ENCODE peak calls at places on chromosomes 12 and 14, in five cellular contexts. B is HepG2, Q is K562, C is GM12878, W is H1. U is an unnamed sample. For H3K4me1, the result is how much of the 10 kb centered on the place peaks cover.

GRCh38 chr12:6430124-6430989 is 14.4 kb upstream of the CD27 start:
- DNase-seq in B (peak), Q (peak), C (no peak), W (no peak), U (no peak)

GRCh38 chr12:93632383-93632782 is 44.8 kb upstream of the CRADD start:
- DNase-seq in B (no peak), Q (no peak), C (no peak), W (peak), U (no peak)

GRCh38 chr14:100592972-100593371 is 5.8 kb upstream of the BEGAIN start:
- DNase-seq in B (no peak), Q (no peak), C (no peak), W (no peak), U (no peak)

GRCh38 chr14:96362965-96363750 is at the start of the genes ATG2B and GSKIP:
- DNase-seq in B (peak), Q (peak), C (peak), W (peak), U (peak)

GRCh38 chr12:46205293-46205692 is 63.5 kb downstream of the SLC38A1 start:
- DNase-seq in B (no peak), Q (no peak), C (no peak), W (no peak), U (no peak)

GRCh38 chr12:102824218-102824835 is 92.7 kb downstream of the PAH start:
- DNase-seq in B (peak), Q (peak), C (no peak), W (peak), U (peak)

GRCh38 chr12:124917135-124917840 is 2.8 kb upstream of the UBC start:
- DNase-seq in B (peak), Q (peak), C (peak), W (peak), U (peak)

GRCh38 chr12:95231190-95231589 is 13.6 kb downstream of the VEZT start:
- DNase-seq in B (no peak), Q (no peak), C (no peak), W (no peak), U (no peak)

GRCh38 chr12:32907166-32907565 is 10.6 kb upstream of the PKP2 start:
- DNase-seq in B (no peak), Q (no peak), C (no peak), W (no peak), U (no peak)

GRCh38 chr12:105939181-105939721 is 199.5 kb downstream of the NUAK1 start:
- DNase-seq in B (no peak), Q (no peak), C (no peak), W (no peak), U (no peak)

GRCh38 chr14:43872752-43873655 is 634.1 kb downstream of the FSCB start:
- DNase-seq in B (peak), Q (no peak), C (no peak), W (no peak), U (peak)

GRCh38 chr12:124410354-124411175 is 115.7 kb downstream of the RFLNA start:
- DNase-seq in B (no peak), Q (peak), C (no peak), W (no peak), U (no peak)

GRCh38 chr12:111063296-111064026 is 143.1 kb upstream of the MYL2 start:
- DNase-seq in B (no peak), Q (no peak), C (no peak), W (no peak), U (no peak)

GRCh38 chr12:19390208-19390607 is 49.1 kb upstream of the AEBP2 start:
- DNase-seq in B (no peak), Q (no peak), C (no peak), W (no peak), U (no peak)

GRCh38 chr12:118371354-118372282 is 1.1 kb downstream of the TAOK3 start:
- DNase-seq in B (no peak), Q (no peak), C (no peak), W (peak), U (peak)

GRCh38 chr14:51825926-51826325 is 34.5 kb upstream of the GNG2 start:
- DNase-seq in B (no peak), Q (no peak), C (no peak), W (no peak), U (no peak)

GRCh38 chr14:105857816-105858675 is 331.7 kb downstream of the TMEM121 start:
- DNase-seq in B (no peak), Q (no peak), C (no peak), W (no peak), U (no peak)

GRCh38 chr12:46358325-46358700 is 14.3 kb downstream of the SLC38A2 start:
- DNase-seq in B (no peak), Q (no peak), C (no peak), W (no peak), U (no peak)

GRCh38 chr12:22880331-22880730 is 255.4 kb downstream of the ETNK1 start:
- DNase-seq in B (no peak), Q (no peak), C (no peak), W (no peak), U (no peak)

GRCh38 chr12:46660719-46661118 is 165.1 kb downstream of the SLC38A4 start:
- DNase-seq in B (no peak), Q (no peak), C (no peak), W (no peak), U (no peak)

GRCh38 chr14:69922198-69922597 is 43.0 kb downstream of the SMOC1 start:
- DNase-seq in B (no peak), Q (no peak), C (no peak), W (no peak), U (no peak)

GRCh38 chr12:82504411-82504810 is 146.1 kb downstream of the METTL25 start:
- DNase-seq in B (no peak), Q (no peak), C (no peak), W (no peak), U (no peak)

GRCh38 chr14:92645841-92646478 is 102.5 kb downstream of the LGMN start:
- DNase-seq in B (no peak), Q (no peak), C (no peak), W (no peak), U (no peak)

GRCh38 chr12:11753826-11754225 is 104.4 kb downstream of the ETV6 start:
- DNase-seq in B (no peak), Q (no peak), C (no peak), W (no peak), U (no peak)

GRCh38 chr12:11754256-11754655 is 104.8 kb downstream of the ETV6 start:
- DNase-seq in B (no peak), Q (no peak), C (no peak), W (no peak), U (no peak)

GRCh38 chr12:11753151-11753501 is 103.7 kb downstream of the ETV6 start:
- DNase-seq in B (no peak), Q (no peak), C (no peak), W (no peak), U (peak)

GRCh38 chr12:11749943-11750690 is 100.6 kb downstream of the ETV6 start:
- DNase-seq in B (no peak), Q (no peak), C (peak), W (no peak), U (no peak)

DNA sequence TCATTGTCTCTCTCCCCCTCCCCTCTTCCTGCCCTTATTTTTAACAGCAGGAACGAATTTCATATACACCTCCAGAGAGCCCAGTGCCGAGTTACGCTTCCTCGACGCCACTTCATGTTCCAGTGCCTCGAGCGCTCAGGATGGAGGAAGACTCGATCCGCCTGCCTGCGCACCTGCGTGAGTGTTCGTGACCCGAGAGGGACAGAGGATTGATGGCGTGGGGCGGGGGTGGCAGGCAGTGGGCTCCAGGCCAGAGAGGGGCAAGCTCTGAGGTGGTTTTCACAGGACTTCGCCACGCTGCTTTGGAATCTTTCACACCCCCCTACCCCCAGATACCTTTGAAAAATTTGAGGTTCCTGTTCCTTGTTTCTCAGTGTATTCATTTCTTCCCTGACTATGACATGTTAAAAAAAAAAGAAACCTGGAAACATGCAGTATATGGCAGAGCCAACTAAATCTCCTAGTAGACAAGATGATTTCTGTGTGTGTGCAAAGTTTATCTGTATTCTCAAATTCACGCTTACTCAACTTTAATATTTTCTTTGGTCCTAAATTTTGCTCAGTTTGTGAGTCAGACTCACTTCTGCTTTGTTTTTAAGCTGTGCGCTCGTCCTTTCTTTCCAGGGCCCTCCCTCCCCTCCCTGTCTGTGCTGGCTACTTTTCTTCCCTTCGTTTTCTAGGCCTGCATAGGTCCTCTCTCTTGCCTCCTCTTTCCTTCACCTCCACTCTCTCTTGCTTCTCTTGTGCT is 103.1 kb downstream of the ETV6 start:
- DNase-seq in B (no peak), Q (no peak), C (no peak), W (no peak), U (peak)
- H3K4me3 ChIP-seq in B (no peak), Q (no peak), C (no peak), W (no peak), U (no peak)

DNA sequence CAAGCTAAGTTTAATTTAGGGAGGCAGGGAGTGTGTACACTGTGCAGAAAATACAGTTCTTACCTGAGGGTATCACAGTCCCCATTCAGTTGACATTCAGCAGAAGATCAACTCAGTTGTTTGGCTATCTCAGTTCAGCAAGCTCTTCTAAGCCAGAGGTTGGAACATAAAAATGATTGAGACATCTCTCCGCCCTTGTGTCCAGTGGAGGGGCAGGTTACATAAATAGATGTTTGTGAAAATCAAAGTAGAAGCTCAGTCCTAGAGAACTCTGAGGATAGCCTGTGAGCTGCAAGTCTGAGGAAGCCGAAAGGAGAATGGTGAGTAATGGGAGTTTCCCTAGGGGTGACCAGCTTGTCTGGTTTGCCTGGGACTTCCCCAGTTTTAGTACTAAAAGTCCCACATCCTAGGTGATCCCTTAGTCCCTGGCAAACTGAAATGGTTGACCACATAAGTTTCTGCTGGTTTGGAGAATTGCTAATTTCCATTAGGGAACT is 251.4 kb upstream of the ATP2B1 start:
- DNase-seq in B (no peak), Q (no peak), C (peak), W (no peak), U (no peak)
- H3K4me1 ChIP-seq in B (under half), Q (under half), C (under half), W (under half), U (under half)

DNA sequence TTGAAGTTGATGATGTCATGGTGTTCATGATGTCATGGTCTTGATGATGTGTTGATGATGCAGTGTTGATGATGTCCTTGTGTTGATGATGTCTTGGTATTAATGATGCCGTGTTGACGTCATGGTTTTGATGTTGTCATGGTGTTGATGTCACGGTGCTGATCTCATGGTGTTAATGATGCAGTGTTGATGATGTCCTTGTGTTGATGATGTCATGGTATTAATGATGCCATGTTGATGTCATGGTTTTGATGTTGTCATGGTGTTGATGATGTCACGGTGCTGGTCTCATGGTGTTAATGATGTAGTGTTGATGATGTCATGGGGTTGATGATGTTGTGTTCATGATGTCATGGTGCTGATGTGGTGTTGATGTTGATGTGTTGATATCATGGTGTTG is 48.0 kb upstream of the RIMBP2 start:
- DNase-seq in B (no peak), Q (no peak), C (peak), W (no peak), U (no peak)
- TF ChIP-seq CREB1 in B (peak), Q (peak), C (peak), W (peak), U (peak)

GRCh38 chr12:129902371-129903091 is 1.3 kb downstream of the TMEM132D start:
- DNase-seq in B (no peak), Q (no peak), C (no peak), W (peak), U (peak)
- H3K4me3 ChIP-seq in B (no peak), Q (no peak), C (no peak), W (peak), U (peak)

DNA sequence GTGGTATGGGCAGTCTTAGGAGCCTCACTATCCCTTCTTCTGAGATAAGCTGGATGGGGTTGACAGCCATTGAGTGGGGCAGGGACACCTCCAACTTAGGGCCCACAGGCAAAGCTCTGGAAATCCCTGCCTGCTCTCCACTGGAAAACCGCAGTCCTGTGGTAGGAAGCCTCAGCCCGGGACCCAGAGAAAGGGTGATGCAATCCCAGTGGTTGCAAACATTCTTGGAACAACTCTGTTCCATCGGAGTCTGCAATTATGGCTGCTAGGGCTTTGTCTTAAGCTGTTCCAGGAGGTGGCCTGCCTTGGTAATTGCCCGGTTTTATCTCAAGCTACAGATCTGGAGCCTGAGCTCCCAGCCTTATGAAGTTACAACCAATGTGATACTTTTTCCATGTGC is 133.4 kb downstream of the DICER1 start:
- DNase-seq in B (no peak), Q (no peak), C (no peak), W (no peak), U (no peak)
- H3K4me1 ChIP-seq in B (under half), Q (under half), C (under half), W (under half), U (under half)